ENCODE peak calls at places on chromosome 22, in four cellular contexts. One of them, this sample, is unnamed.

GRCh38 chr22:31272522-31273446 is 19.5 kb downstream of the PIK3IP1 start:
- DNase-seq in OCI-LY7: peak; percentile 66
- DNase-seq in lower lobe of right lung: no peak
- DNase-seq in activated T-helper 9 cell treated with anti-CD3 and anti-CD28 coated beads, Interleukin-2, amount 50 U/mL, for 16 hours: no peak
- DNase-seq in this sample: peak; percentile 75

GRCh38 chr22:48096846-48097665 is 1334.6 kb downstream of the TBC1D22A start:
- DNase-seq in lower lobe of right lung: no peak
- DNase-seq in activated T-helper 9 cell treated with anti-CD3 and anti-CD28 coated beads, Interleukin-2, amount 50 U/mL, for 16 hours: no peak
- DNase-seq in OCI-LY7: peak; percentile 72
- DNase-seq in this sample: no peak

GRCh38 chr22:24938741-24939341 is 7.7 kb downstream of the LHFPL7 start:
- DNase-seq in activated T-helper 9 cell treated with anti-CD3 and anti-CD28 coated beads, Interleukin-2, amount 50 U/mL, for 16 hours: no peak
- DNase-seq in lower lobe of right lung: no peak
- DNase-seq in OCI-LY7: peak; percentile 59
- DNase-seq in this sample: peak; percentile 30

GRCh38 chr22:49960967-49961600 is 512 bp downstream of the PIM3 start:
- DNase-seq in lower lobe of right lung: peak; percentile 74
- DNase-seq in activated T-helper 9 cell treated with anti-CD3 and anti-CD28 coated beads, Interleukin-2, amount 50 U/mL, for 16 hours: no peak
- DNase-seq in OCI-LY7: peak; percentile 65
- DNase-seq in this sample: no peak

GRCh38 chr22:26374645-26375044 is 54.4 kb upstream of the ASPHD2 start:
- DNase-seq in OCI-LY7: no peak
- DNase-seq in lower lobe of right lung: no peak
- DNase-seq in activated T-helper 9 cell treated with anti-CD3 and anti-CD28 coated beads, Interleukin-2, amount 50 U/mL, for 16 hours: no peak
- DNase-seq in this sample: no peak

GRCh38 chr22:19317865-19318264 is 26.3 kb upstream of the CLTCL1 start:
- DNase-seq in lower lobe of right lung: no peak
- DNase-seq in OCI-LY7: no peak
- DNase-seq in activated T-helper 9 cell treated with anti-CD3 and anti-CD28 coated beads, Interleukin-2, amount 50 U/mL, for 16 hours: no peak
- DNase-seq in this sample: no peak

GRCh38 chr22:50206599-50206998 is 5.8 kb downstream of the SELENOO start:
- DNase-seq in lower lobe of right lung: peak; percentile 80
- DNase-seq in OCI-LY7: peak; percentile 24
- DNase-seq in activated T-helper 9 cell treated with anti-CD3 and anti-CD28 coated beads, Interleukin-2, amount 50 U/mL, for 16 hours: no peak
- DNase-seq in this sample: no peak

GRCh38 chr22:31350410-31350863 is 4.3 kb upstream of the PATZ1 start:
- DNase-seq in OCI-LY7: no peak
- DNase-seq in activated T-helper 9 cell treated with anti-CD3 and anti-CD28 coated beads, Interleukin-2, amount 50 U/mL, for 16 hours: no peak
- DNase-seq in lower lobe of right lung: no peak
- DNase-seq in this sample: no peak

GRCh38 chr22:49365191-49365837 is 462.4 kb downstream of the BRD1 start:
- DNase-seq in activated T-helper 9 cell treated with anti-CD3 and anti-CD28 coated beads, Interleukin-2, amount 50 U/mL, for 16 hours: no peak
- DNase-seq in OCI-LY7: no peak
- DNase-seq in lower lobe of right lung: no peak
- DNase-seq in this sample: no peak

GRCh38 chr22:33062402-33062801 is 4.2 kb upstream of the SYN3 start:
- DNase-seq in OCI-LY7: no peak
- DNase-seq in lower lobe of right lung: no peak
- DNase-seq in activated T-helper 9 cell treated with anti-CD3 and anti-CD28 coated beads, Interleukin-2, amount 50 U/mL, for 16 hours: no peak
- DNase-seq in this sample: no peak

GRCh38 chr22:25567305-25567704 is 2.8 kb downstream of the GRK3 start:
- DNase-seq in OCI-LY7: peak; percentile 46
- DNase-seq in activated T-helper 9 cell treated with anti-CD3 and anti-CD28 coated beads, Interleukin-2, amount 50 U/mL, for 16 hours: no peak
- DNase-seq in lower lobe of right lung: no peak
- DNase-seq in this sample: no peak

GRCh38 chr22:29587938-29588699 is 7.2 kb upstream of the NIPSNAP1 start:
- DNase-seq in lower lobe of right lung: no peak
- DNase-seq in OCI-LY7: no peak
- DNase-seq in activated T-helper 9 cell treated with anti-CD3 and anti-CD28 coated beads, Interleukin-2, amount 50 U/mL, for 16 hours: no peak
- DNase-seq in this sample: no peak

GRCh38 chr22:27149886-27150529 is 492.6 kb downstream of the MIAT start:
- DNase-seq in OCI-LY7: no peak
- DNase-seq in activated T-helper 9 cell treated with anti-CD3 and anti-CD28 coated beads, Interleukin-2, amount 50 U/mL, for 16 hours: no peak
- DNase-seq in lower lobe of right lung: no peak
- DNase-seq in this sample: no peak

GRCh38 chr22:17549655-17550054 is 13.6 kb upstream of the SLC25A18 start:
- DNase-seq in lower lobe of right lung: no peak
- DNase-seq in OCI-LY7: no peak
- DNase-seq in activated T-helper 9 cell treated with anti-CD3 and anti-CD28 coated beads, Interleukin-2, amount 50 U/mL, for 16 hours: no peak
- DNase-seq in this sample: no peak

GRCh38 chr22:19884954-19885751 is 30.5 kb upstream of the GNB1L start:
- DNase-seq in activated T-helper 9 cell treated with anti-CD3 and anti-CD28 coated beads, Interleukin-2, amount 50 U/mL, for 16 hours: no peak
- DNase-seq in lower lobe of right lung: no peak
- DNase-seq in OCI-LY7: no peak
- DNase-seq in this sample: no peak

GRCh38 chr22:46636221-46637002 is 16.2 kb downstream of the GRAMD4 start:
- DNase-seq in activated T-helper 9 cell treated with anti-CD3 and anti-CD28 coated beads, Interleukin-2, amount 50 U/mL, for 16 hours: no peak
- DNase-seq in lower lobe of right lung: no peak
- DNase-seq in OCI-LY7: no peak
- DNase-seq in this sample: no peak

GRCh38 chr22:36546092-36546804 is 17.3 kb upstream of the EIF3D start:
- DNase-seq in OCI-LY7: peak; percentile 67
- DNase-seq in activated T-helper 9 cell treated with anti-CD3 and anti-CD28 coated beads, Interleukin-2, amount 50 U/mL, for 16 hours: peak; percentile 3
- DNase-seq in lower lobe of right lung: no peak
- DNase-seq in this sample: peak; percentile 33

GRCh38 chr22:50729391-50730012 is 8.5 kb upstream of the ACR start:
- DNase-seq in OCI-LY7: peak; percentile 76
- DNase-seq in activated T-helper 9 cell treated with anti-CD3 and anti-CD28 coated beads, Interleukin-2, amount 50 U/mL, for 16 hours: no peak
- DNase-seq in lower lobe of right lung: peak; percentile 39
- DNase-seq in this sample: no peak

GRCh38 chr22:41216984-41217383 is 11.9 kb downstream of the L3MBTL2 start:
- DNase-seq in lower lobe of right lung: no peak
- DNase-seq in activated T-helper 9 cell treated with anti-CD3 and anti-CD28 coated beads, Interleukin-2, amount 50 U/mL, for 16 hours: no peak
- DNase-seq in OCI-LY7: no peak
- DNase-seq in this sample: no peak

GRCh38 chr22:35634015-35634414 is 14.2 kb upstream of the APOL6 start:
- DNase-seq in OCI-LY7: peak; percentile 45
- DNase-seq in activated T-helper 9 cell treated with anti-CD3 and anti-CD28 coated beads, Interleukin-2, amount 50 U/mL, for 16 hours: no peak
- DNase-seq in lower lobe of right lung: no peak
- DNase-seq in this sample: no peak

GRCh38 chr22:30195245-30196140 is 51.1 kb downstream of the LIF start:
- DNase-seq in OCI-LY7: no peak
- DNase-seq in lower lobe of right lung: no peak
- DNase-seq in activated T-helper 9 cell treated with anti-CD3 and anti-CD28 coated beads, Interleukin-2, amount 50 U/mL, for 16 hours: no peak
- DNase-seq in this sample: no peak

GRCh38 chr22:23688571-23688970 is 2.2 kb upstream of the RGL4 start:
- DNase-seq in OCI-LY7: no peak
- DNase-seq in lower lobe of right lung: no peak
- DNase-seq in activated T-helper 9 cell treated with anti-CD3 and anti-CD28 coated beads, Interleukin-2, amount 50 U/mL, for 16 hours: no peak
- DNase-seq in this sample: no peak

GRCh38 chr22:45502215-45503070 is at the start of gene FBLN1:
- DNase-seq in activated T-helper 9 cell treated with anti-CD3 and anti-CD28 coated beads, Interleukin-2, amount 50 U/mL, for 16 hours: no peak
- DNase-seq in OCI-LY7: no peak
- DNase-seq in lower lobe of right lung: peak; percentile 41
- DNase-seq in this sample: no peak

GRCh38 chr22:44181033-44181911 is 547 bp downstream of the PARVG start:
- DNase-seq in OCI-LY7: no peak
- DNase-seq in lower lobe of right lung: peak; percentile 79
- DNase-seq in activated T-helper 9 cell treated with anti-CD3 and anti-CD28 coated beads, Interleukin-2, amount 50 U/mL, for 16 hours: peak; percentile 53
- DNase-seq in this sample: no peak

GRCh38 chr22:36332623-36333331 is 55.0 kb downstream of the MYH9 start:
- DNase-seq in activated T-helper 9 cell treated with anti-CD3 and anti-CD28 coated beads, Interleukin-2, amount 50 U/mL, for 16 hours: peak; percentile 45
- DNase-seq in OCI-LY7: peak; percentile 36
- DNase-seq in lower lobe of right lung: peak; percentile 61
- DNase-seq in this sample: no peak

GRCh38 chr22:26199665-26200064 is 30.4 kb downstream of the SEZ6L start:
- DNase-seq in OCI-LY7: no peak
- DNase-seq in activated T-helper 9 cell treated with anti-CD3 and anti-CD28 coated beads, Interleukin-2, amount 50 U/mL, for 16 hours: no peak
- DNase-seq in lower lobe of right lung: no peak
- DNase-seq in this sample: no peak

GRCh38 chr22:27213291-27213690 is 555.9 kb downstream of the MIAT start:
- DNase-seq in lower lobe of right lung: no peak
- DNase-seq in activated T-helper 9 cell treated with anti-CD3 and anti-CD28 coated beads, Interleukin-2, amount 50 U/mL, for 16 hours: no peak
- DNase-seq in OCI-LY7: no peak
- DNase-seq in this sample: no peak

GRCh38 chr22:24996420-24996952 is 44.0 kb downstream of the KIAA1671 start:
- DNase-seq in lower lobe of right lung: no peak
- DNase-seq in activated T-helper 9 cell treated with anti-CD3 and anti-CD28 coated beads, Interleukin-2, amount 50 U/mL, for 16 hours: no peak
- DNase-seq in OCI-LY7: no peak
- DNase-seq in this sample: no peak

GRCh38 chr22:50723991-50724390 is 14.0 kb upstream of the ACR start:
- DNase-seq in lower lobe of right lung: no peak
- DNase-seq in activated T-helper 9 cell treated with anti-CD3 and anti-CD28 coated beads, Interleukin-2, amount 50 U/mL, for 16 hours: no peak
- DNase-seq in OCI-LY7: peak; percentile 37
- DNase-seq in this sample: no peak

GRCh38 chr22:28969401-28970168 is 86.2 kb downstream of the ZNRF3 start:
- DNase-seq in lower lobe of right lung: no peak
- DNase-seq in OCI-LY7: no peak
- DNase-seq in activated T-helper 9 cell treated with anti-CD3 and anti-CD28 coated beads, Interleukin-2, amount 50 U/mL, for 16 hours: no peak
- DNase-seq in this sample: no peak

GRCh38 chr22:17120711-17121234 is 387 bp downstream of the TMEM121B start:
- DNase-seq in activated T-helper 9 cell treated with anti-CD3 and anti-CD28 coated beads, Interleukin-2, amount 50 U/mL, for 16 hours: no peak
- DNase-seq in OCI-LY7: no peak
- DNase-seq in lower lobe of right lung: no peak
- DNase-seq in this sample: no peak

GRCh38 chr22:25987948-25988347 is 181.3 kb upstream of the SEZ6L start:
- DNase-seq in lower lobe of right lung: no peak
- DNase-seq in OCI-LY7: peak; percentile 50
- DNase-seq in activated T-helper 9 cell treated with anti-CD3 and anti-CD28 coated beads, Interleukin-2, amount 50 U/mL, for 16 hours: no peak
- DNase-seq in this sample: no peak

GRCh38 chr22:48389916-48390315 is 1437.8 kb downstream of the BRD1 start:
- DNase-seq in lower lobe of right lung: no peak
- DNase-seq in activated T-helper 9 cell treated with anti-CD3 and anti-CD28 coated beads, Interleukin-2, amount 50 U/mL, for 16 hours: no peak
- DNase-seq in OCI-LY7: no peak
- DNase-seq in this sample: no peak

GRCh38 chr22:26681395-26681821 is 24.0 kb downstream of the MIAT start:
- DNase-seq in lower lobe of right lung: peak; percentile 49
- DNase-seq in activated T-helper 9 cell treated with anti-CD3 and anti-CD28 coated beads, Interleukin-2, amount 50 U/mL, for 16 hours: no peak
- DNase-seq in OCI-LY7: no peak
- DNase-seq in this sample: no peak

GRCh38 chr22:49997221-49997599 is 15.4 kb downstream of the IL17REL start:
- DNase-seq in activated T-helper 9 cell treated with anti-CD3 and anti-CD28 coated beads, Interleukin-2, amount 50 U/mL, for 16 hours: no peak
- DNase-seq in lower lobe of right lung: peak; percentile 63
- DNase-seq in OCI-LY7: no peak
- DNase-seq in this sample: no peak

GRCh38 chr22:19361501-19362103 is 69.9 kb downstream of the HIRA start:
- DNase-seq in OCI-LY7: peak; percentile 83
- DNase-seq in activated T-helper 9 cell treated with anti-CD3 and anti-CD28 coated beads, Interleukin-2, amount 50 U/mL, for 16 hours: no peak
- DNase-seq in lower lobe of right lung: no peak
- DNase-seq in this sample: no peak

GRCh38 chr22:45207533-45207932 is 33.2 kb downstream of the KIAA0930 start:
- DNase-seq in OCI-LY7: no peak
- DNase-seq in activated T-helper 9 cell treated with anti-CD3 and anti-CD28 coated beads, Interleukin-2, amount 50 U/mL, for 16 hours: no peak
- DNase-seq in lower lobe of right lung: no peak
- DNase-seq in this sample: no peak

GRCh38 chr22:38751066-38751421 is 4.8 kb downstream of the SUN2 start:
- DNase-seq in activated T-helper 9 cell treated with anti-CD3 and anti-CD28 coated beads, Interleukin-2, amount 50 U/mL, for 16 hours: no peak
- DNase-seq in lower lobe of right lung: no peak
- DNase-seq in OCI-LY7: no peak
- DNase-seq in this sample: no peak

This sample was measured in head of caudate nucleus.